ENCODE peak calls at places on chromosomes 11 and 22, in nine cellular contexts. One of them, this sample, is unnamed.
A peak's percentile ranks its signal among the peaks of the same experiment; 100 is the strongest.

GRCh38 chr11:134289167-134289566 is 13.0 kb downstream of the GLB1L3 start:
- DNase-seq in transverse colon: no peak
- DNase-seq in aorta: no peak
- DNase-seq in thoracic aorta: no peak
- DNase-seq in mucosa of descending colon: no peak
- DNase-seq in cardiac muscle cell: no peak
- DNase-seq in effector memory CD4-positive, alpha-beta T cell: no peak
- DNase-seq in small intestine: no peak
- DNase-seq in spleen: no peak
- DNase-seq in this sample: no peak

GRCh38 chr11:134555510-134555909 is 143.5 kb upstream of the B3GAT1 start:
- DNase-seq in aorta: peak; percentile 26
- DNase-seq in thoracic aorta: no peak
- DNase-seq in transverse colon: no peak
- DNase-seq in small intestine: no peak
- DNase-seq in cardiac muscle cell: no peak
- DNase-seq in mucosa of descending colon: no peak
- DNase-seq in spleen: no peak
- DNase-seq in effector memory CD4-positive, alpha-beta T cell: no peak
- DNase-seq in this sample: no peak

GRCh38 chr11:85886089-85887056 is 31.2 kb downstream of the CCDC83 start:
- DNase-seq in transverse colon: no peak
- DNase-seq in small intestine: no peak
- DNase-seq in effector memory CD4-positive, alpha-beta T cell: no peak
- DNase-seq in spleen: no peak
- DNase-seq in cardiac muscle cell: peak; percentile 63
- DNase-seq in mucosa of descending colon: no peak
- DNase-seq in thoracic aorta: no peak
- DNase-seq in aorta: no peak
- DNase-seq in this sample: no peak

GRCh38 chr11:76668362-76669155 is 2.0 kb downstream of the LRRC32 start:
- DNase-seq in transverse colon: peak; percentile 6
- DNase-seq in small intestine: no peak
- DNase-seq in mucosa of descending colon: no peak
- DNase-seq in effector memory CD4-positive, alpha-beta T cell: no peak
- DNase-seq in cardiac muscle cell: no peak
- DNase-seq in thoracic aorta: no peak
- DNase-seq in spleen: peak; percentile 68
- DNase-seq in aorta: peak; percentile 52
- DNase-seq in this sample: no peak

GRCh38 chr11:94897330-94897768 is 76.0 kb downstream of the CWC15 start:
- DNase-seq in cardiac muscle cell: peak; percentile 70
- DNase-seq in aorta: no peak
- DNase-seq in effector memory CD4-positive, alpha-beta T cell: peak; percentile 1
- DNase-seq in small intestine: peak; percentile 56
- DNase-seq in spleen: no peak
- DNase-seq in transverse colon: peak; percentile 47
- DNase-seq in thoracic aorta: no peak
- DNase-seq in mucosa of descending colon: no peak
- DNase-seq in this sample: peak; percentile 42

GRCh38 chr11:79087957-79088318 is 352.9 kb downstream of the TENM4 start:
- DNase-seq in small intestine: no peak
- DNase-seq in cardiac muscle cell: peak; percentile 56
- DNase-seq in aorta: no peak
- DNase-seq in effector memory CD4-positive, alpha-beta T cell: no peak
- DNase-seq in spleen: no peak
- DNase-seq in thoracic aorta: no peak
- DNase-seq in mucosa of descending colon: no peak
- DNase-seq in transverse colon: no peak
- DNase-seq in this sample: no peak

GRCh38 chr11:123251656-123252344 is 56.8 kb upstream of the CLMP start:
- DNase-seq in mucosa of descending colon: peak; percentile 57
- DNase-seq in thoracic aorta: no peak
- DNase-seq in transverse colon: peak; percentile 39
- DNase-seq in aorta: peak; percentile 80
- DNase-seq in spleen: no peak
- DNase-seq in small intestine: no peak
- DNase-seq in cardiac muscle cell: peak; percentile 88
- DNase-seq in effector memory CD4-positive, alpha-beta T cell: no peak
- DNase-seq in this sample: peak; percentile 48

GRCh38 chr11:86923993-86924766 is 31.0 kb downstream of the FZD4 start:
- DNase-seq in small intestine: no peak
- DNase-seq in mucosa of descending colon: no peak
- DNase-seq in transverse colon: no peak
- DNase-seq in thoracic aorta: no peak
- DNase-seq in cardiac muscle cell: peak; percentile 55
- DNase-seq in aorta: no peak
- DNase-seq in effector memory CD4-positive, alpha-beta T cell: no peak
- DNase-seq in spleen: no peak
- DNase-seq in this sample: no peak

GRCh38 chr11:93216511-93217121 is 18.8 kb upstream of the SLC36A4 start:
- DNase-seq in cardiac muscle cell: no peak
- DNase-seq in spleen: no peak
- DNase-seq in small intestine: peak; percentile 40
- DNase-seq in transverse colon: no peak
- DNase-seq in thoracic aorta: no peak
- DNase-seq in mucosa of descending colon: no peak
- DNase-seq in effector memory CD4-positive, alpha-beta T cell: no peak
- DNase-seq in aorta: no peak
- DNase-seq in this sample: peak; percentile 32

GRCh38 chr11:126891556-126892217 is 108.9 kb downstream of the KIRREL3 start:
- DNase-seq in aorta: no peak
- DNase-seq in mucosa of descending colon: no peak
- DNase-seq in transverse colon: no peak
- DNase-seq in small intestine: no peak
- DNase-seq in effector memory CD4-positive, alpha-beta T cell: no peak
- DNase-seq in cardiac muscle cell: peak; percentile 15
- DNase-seq in spleen: no peak
- DNase-seq in thoracic aorta: no peak
- DNase-seq in this sample: no peak

GRCh38 chr11:133086518-133086917 is 445.8 kb downstream of the OPCML start:
- DNase-seq in small intestine: no peak
- DNase-seq in aorta: no peak
- DNase-seq in cardiac muscle cell: no peak
- DNase-seq in spleen: no peak
- DNase-seq in thoracic aorta: no peak
- DNase-seq in transverse colon: no peak
- DNase-seq in mucosa of descending colon: no peak
- DNase-seq in effector memory CD4-positive, alpha-beta T cell: no peak
- DNase-seq in this sample: no peak

GRCh38 chr22:19578180-19579004 is 54.2 kb upstream of the CLDN5 start:
- DNase-seq in thoracic aorta: no peak
- DNase-seq in small intestine: no peak
- DNase-seq in aorta: no peak
- DNase-seq in cardiac muscle cell: no peak
- DNase-seq in transverse colon: no peak
- DNase-seq in spleen: no peak
- DNase-seq in mucosa of descending colon: no peak
- DNase-seq in effector memory CD4-positive, alpha-beta T cell: no peak
- DNase-seq in this sample: no peak

GRCh38 chr11:106456651-106457050 is 379.2 kb downstream of the AASDHPPT start:
- DNase-seq in mucosa of descending colon: no peak
- DNase-seq in small intestine: no peak
- DNase-seq in thoracic aorta: no peak
- DNase-seq in aorta: no peak
- DNase-seq in transverse colon: no peak
- DNase-seq in effector memory CD4-positive, alpha-beta T cell: no peak
- DNase-seq in cardiac muscle cell: no peak
- DNase-seq in spleen: no peak
- DNase-seq in this sample: no peak

GRCh38 chr11:67507242-67507890 is 596 bp downstream of the CDK2AP2 start:
- DNase-seq in aorta: peak; percentile 91
- DNase-seq in cardiac muscle cell: no peak
- DNase-seq in transverse colon: peak; percentile 89
- DNase-seq in mucosa of descending colon: no peak
- DNase-seq in small intestine: peak; percentile 88
- DNase-seq in spleen: no peak
- DNase-seq in thoracic aorta: peak; percentile 56
- DNase-seq in effector memory CD4-positive, alpha-beta T cell: no peak
- DNase-seq in this sample: peak; percentile 93

GRCh38 chr11:93225642-93226041 is 27.9 kb upstream of the SLC36A4 start:
- DNase-seq in small intestine: no peak
- DNase-seq in mucosa of descending colon: no peak
- DNase-seq in aorta: no peak
- DNase-seq in cardiac muscle cell: peak; percentile 46
- DNase-seq in effector memory CD4-positive, alpha-beta T cell: no peak
- DNase-seq in transverse colon: no peak
- DNase-seq in thoracic aorta: no peak
- DNase-seq in spleen: no peak
- DNase-seq in this sample: no peak

GRCh38 chr22:47371263-47372090 is 609.0 kb downstream of the TBC1D22A start:
- DNase-seq in effector memory CD4-positive, alpha-beta T cell: no peak
- DNase-seq in thoracic aorta: no peak
- DNase-seq in aorta: no peak
- DNase-seq in mucosa of descending colon: no peak
- DNase-seq in small intestine: no peak
- DNase-seq in spleen: peak; percentile 45
- DNase-seq in cardiac muscle cell: no peak
- DNase-seq in transverse colon: no peak
- DNase-seq in this sample: no peak
- H3K9me3 ChIP-seq in effector memory CD4-positive, alpha-beta T cell: no peaks in the 10 kb centered on the region
- H3K9me3 ChIP-seq in thoracic aorta: no peaks in the 10 kb centered on the region
- H3K9me3 ChIP-seq in aorta: no peaks in the 10 kb centered on the region
- H3K9me3 ChIP-seq in mucosa of descending colon: no peaks in the 10 kb centered on the region
- H3K9me3 ChIP-seq in small intestine: no peaks in the 10 kb centered on the region
- H3K9me3 ChIP-seq in spleen: no peaks in the 10 kb centered on the region
- H3K9me3 ChIP-seq in cardiac muscle cell: peaks cover 2% of the 10 kb centered on the region
- H3K9me3 ChIP-seq in transverse colon: no peaks in the 10 kb centered on the region
- H3K9me3 ChIP-seq in this sample: no peaks in the 10 kb centered on the region

DNA sequence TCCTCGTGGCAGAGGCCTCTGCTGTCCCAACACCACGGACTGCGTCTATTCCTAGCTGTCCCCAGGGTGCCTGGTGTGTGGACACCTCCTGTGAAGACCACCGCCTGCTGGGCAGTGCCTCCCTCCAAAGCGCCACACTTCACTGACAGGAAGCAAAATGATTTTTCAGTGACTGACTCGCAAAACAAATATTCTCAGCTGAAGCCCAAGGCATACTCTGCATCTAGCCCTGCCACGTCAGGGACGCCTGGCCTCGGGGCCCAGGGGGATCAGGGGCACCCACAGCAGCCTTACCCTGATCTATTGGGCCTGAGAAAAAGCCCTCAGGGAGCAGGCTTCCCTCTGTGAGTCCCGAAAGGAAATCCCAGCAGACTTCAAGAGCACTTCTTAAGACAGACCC is 2.2 kb downstream of the BRD1 start:
- DNase-seq in mucosa of descending colon: no peak
- DNase-seq in cardiac muscle cell: peak; percentile 16
- DNase-seq in transverse colon: no peak
- DNase-seq in effector memory CD4-positive, alpha-beta T cell: no peak
- DNase-seq in aorta: no peak
- DNase-seq in small intestine: no peak
- DNase-seq in spleen: no peak
- DNase-seq in thoracic aorta: no peak
- DNase-seq in this sample: no peak
- H3K4me3 ChIP-seq in mucosa of descending colon: no peak overlapping the region
- H3K4me3 ChIP-seq in cardiac muscle cell: peak overlapping the region; percentile 88
- H3K4me3 ChIP-seq in transverse colon: peak overlapping the region; percentile 85
- H3K4me3 ChIP-seq in effector memory CD4-positive, alpha-beta T cell: peak overlapping the region; percentile 83
- H3K4me3 ChIP-seq in aorta: no peak overlapping the region
- H3K4me3 ChIP-seq in small intestine: peak overlapping the region; percentile 84
- H3K4me3 ChIP-seq in spleen: peak overlapping the region; percentile 83
- H3K4me3 ChIP-seq in thoracic aorta: peak overlapping the region; percentile 82
- H3K4me3 ChIP-seq in this sample: peak overlapping the region; percentile 85

GRCh38 chr11:1425439-1425838 is 35.7 kb downstream of the BRSK2 start:
- DNase-seq in small intestine: no peak
- DNase-seq in cardiac muscle cell: no peak
- DNase-seq in aorta: no peak
- DNase-seq in mucosa of descending colon: no peak
- DNase-seq in thoracic aorta: no peak
- DNase-seq in effector memory CD4-positive, alpha-beta T cell: no peak
- DNase-seq in spleen: no peak
- DNase-seq in transverse colon: no peak
- DNase-seq in this sample: no peak
- H3K9me3 ChIP-seq in small intestine: no peaks in the 10 kb centered on the region
- H3K9me3 ChIP-seq in cardiac muscle cell: no peaks in the 10 kb centered on the region
- H3K9me3 ChIP-seq in aorta: no peaks in the 10 kb centered on the region
- H3K9me3 ChIP-seq in mucosa of descending colon: no peaks in the 10 kb centered on the region
- H3K9me3 ChIP-seq in thoracic aorta: no peaks in the 10 kb centered on the region
- H3K9me3 ChIP-seq in effector memory CD4-positive, alpha-beta T cell: no peaks in the 10 kb centered on the region
- H3K9me3 ChIP-seq in spleen: peaks cover 7% of the 10 kb centered on the region
- H3K9me3 ChIP-seq in transverse colon: no peaks in the 10 kb centered on the region
- H3K9me3 ChIP-seq in this sample: no peaks in the 10 kb centered on the region

GRCh38 chr11:115500547-115501503 is 3.4 kb downstream of the CADM1 start:
- DNase-seq in thoracic aorta: no peak
- DNase-seq in cardiac muscle cell: no peak
- DNase-seq in small intestine: no peak
- DNase-seq in aorta: no peak
- DNase-seq in mucosa of descending colon: no peak
- DNase-seq in effector memory CD4-positive, alpha-beta T cell: no peak
- DNase-seq in transverse colon: no peak
- DNase-seq in spleen: no peak
- DNase-seq in this sample: no peak

GRCh38 chr11:115501504-115501894 is 2.7 kb downstream of the CADM1 start:
- DNase-seq in cardiac muscle cell: no peak
- DNase-seq in spleen: no peak
- DNase-seq in effector memory CD4-positive, alpha-beta T cell: no peak
- DNase-seq in transverse colon: no peak
- DNase-seq in small intestine: no peak
- DNase-seq in thoracic aorta: no peak
- DNase-seq in mucosa of descending colon: no peak
- DNase-seq in aorta: no peak
- DNase-seq in this sample: no peak

GRCh38 chr11:115503083-115503885 is 931 bp downstream of the CADM1 start:
- DNase-seq in cardiac muscle cell: peak; percentile 29
- DNase-seq in transverse colon: peak; percentile 61
- DNase-seq in aorta: peak; percentile 80
- DNase-seq in spleen: peak; percentile 81
- DNase-seq in mucosa of descending colon: peak; percentile 65
- DNase-seq in small intestine: peak; percentile 77
- DNase-seq in effector memory CD4-positive, alpha-beta T cell: peak; percentile 8
- DNase-seq in thoracic aorta: no peak
- DNase-seq in this sample: peak; percentile 67

GRCh38 chr11:115502636-115503082 is 1.6 kb downstream of the CADM1 start:
- DNase-seq in aorta: peak; percentile 68
- DNase-seq in thoracic aorta: no peak
- DNase-seq in mucosa of descending colon: no peak
- DNase-seq in effector memory CD4-positive, alpha-beta T cell: no peak
- DNase-seq in spleen: no peak
- DNase-seq in transverse colon: no peak
- DNase-seq in cardiac muscle cell: no peak
- DNase-seq in small intestine: no peak
- DNase-seq in this sample: no peak

DNA sequence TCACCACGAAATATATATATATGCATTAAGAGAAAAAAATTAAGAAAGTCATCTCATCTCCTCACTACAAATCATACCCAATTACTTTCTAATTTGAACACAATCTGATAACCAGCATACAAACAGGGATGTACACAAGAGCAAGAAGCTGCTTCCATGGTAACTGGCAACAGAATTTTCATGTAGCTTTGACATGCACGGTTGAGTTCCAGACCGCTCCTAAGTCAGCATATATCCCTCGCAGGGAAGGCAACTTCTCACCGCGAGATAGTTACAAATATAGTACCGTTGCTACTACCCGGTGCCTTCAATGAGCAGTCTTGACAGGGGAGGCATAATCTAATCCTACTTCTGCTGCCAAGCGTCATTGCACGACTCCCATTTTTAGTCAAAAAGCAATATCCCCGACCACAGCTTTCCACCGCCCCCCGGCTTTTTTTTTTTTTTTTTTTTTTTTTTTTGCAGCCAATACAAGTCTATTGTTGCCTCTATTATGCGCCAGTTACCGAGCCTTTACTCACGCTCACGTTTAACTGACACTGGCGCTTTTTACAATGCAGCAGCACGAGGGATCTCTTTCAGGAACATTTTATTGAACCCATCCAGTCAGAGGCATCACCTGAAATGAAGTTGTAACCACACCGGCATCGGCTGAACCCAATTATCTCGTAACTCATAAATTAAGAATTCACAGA is 2.2 kb downstream of the CADM1 start:
- DNase-seq in mucosa of descending colon: no peak
- DNase-seq in spleen: no peak
- DNase-seq in small intestine: no peak
- DNase-seq in effector memory CD4-positive, alpha-beta T cell: no peak
- DNase-seq in transverse colon: no peak
- DNase-seq in cardiac muscle cell: no peak
- DNase-seq in thoracic aorta: no peak
- DNase-seq in aorta: no peak
- DNase-seq in this sample: no peak
- H3K4me3 ChIP-seq in mucosa of descending colon: no peak overlapping the region
- H3K4me3 ChIP-seq in spleen: peak overlapping the region; percentile 70
- H3K4me3 ChIP-seq in small intestine: peak overlapping the region; percentile 63
- H3K4me3 ChIP-seq in effector memory CD4-positive, alpha-beta T cell: peak overlapping the region; percentile 55
- H3K4me3 ChIP-seq in transverse colon: peak overlapping the region; percentile 50
- H3K4me3 ChIP-seq in cardiac muscle cell: peak overlapping the region; percentile 71
- H3K4me3 ChIP-seq in thoracic aorta: peak overlapping the region; percentile 73
- H3K4me3 ChIP-seq in aorta: no peak overlapping the region
- H3K4me3 ChIP-seq in this sample: peak overlapping the region; percentile 45

This sample was measured in colonic mucosa.